ENCODE peak calls at places on chromosomes 13 and 19, in six cellular contexts. X, T, J, G, H and C are unnamed samples.

GRCh38 chr19:55481148-55482127 is 3.5 kb upstream of the NAT14 start:
- DNase-seq in H (no peak), J (no peak), T (no peak), X (no peak), G (peak; percentile 39), C (no peak)

GRCh38 chr19:50449236-50449899 is 16.7 kb downstream of the MYBPC2 start:
- DNase-seq in H (no peak), G (no peak), J (no peak), T (no peak), X (no peak), C (no peak)

GRCh38 chr19:18729933-18730530 is 46.6 kb downstream of the CRTC1 start:
- DNase-seq in G (no peak), J (no peak), H (no peak), X (no peak), T (no peak), C (no peak)

GRCh38 chr13:93496985-93497673 is 270.5 kb downstream of the GPC6 start:
- DNase-seq in G (no peak), T (no peak), H (no peak), X (no peak), J (no peak), C (no peak)

GRCh38 chr19:52722062-52723005 is 12.5 kb downstream of the ZNF611 start:
- DNase-seq in T (no peak), X (no peak), G (no peak), H (no peak), J (no peak), C (no peak)

GRCh38 chr13:113288880-113289279 is 8.2 kb upstream of the LAMP1 start:
- DNase-seq in X (no peak), H (no peak), T (no peak), J (no peak), G (no peak), C (no peak)

GRCh38 chr19:48400018-48400742 is 6.7 kb downstream of the GRIN2D start:
- DNase-seq in X (peak; percentile 42), G (no peak), J (no peak), T (no peak), H (no peak), C (peak; percentile 52)

GRCh38 chr13:29532136-29532535 is 63.4 kb downstream of the SLC7A1 start:
- DNase-seq in H (no peak), G (no peak), J (no peak), T (no peak), X (no peak), C (no peak)

GRCh38 chr19:47124937-47125668 is 5.5 kb upstream of the SAE1 start:
- DNase-seq in T (no peak), X (no peak), J (no peak), G (no peak), H (peak; percentile 65), C (no peak)

GRCh38 chr19:41029524-41030432 is 38.7 kb downstream of the CYP2B6 start:
- DNase-seq in X (no peak), G (no peak), J (no peak), H (no peak), T (no peak), C (no peak)

GRCh38 chr13:30410705-30411125 is 11.6 kb upstream of the UBE2L5 start:
- DNase-seq in G (no peak), X (no peak), J (no peak), T (no peak), H (no peak), C (no peak)

GRCh38 chr19:33334271-33334670 is 31.9 kb upstream of the CEBPA start:
- DNase-seq in T (no peak), J (no peak), X (no peak), H (no peak), G (no peak), C (no peak)

DNA sequence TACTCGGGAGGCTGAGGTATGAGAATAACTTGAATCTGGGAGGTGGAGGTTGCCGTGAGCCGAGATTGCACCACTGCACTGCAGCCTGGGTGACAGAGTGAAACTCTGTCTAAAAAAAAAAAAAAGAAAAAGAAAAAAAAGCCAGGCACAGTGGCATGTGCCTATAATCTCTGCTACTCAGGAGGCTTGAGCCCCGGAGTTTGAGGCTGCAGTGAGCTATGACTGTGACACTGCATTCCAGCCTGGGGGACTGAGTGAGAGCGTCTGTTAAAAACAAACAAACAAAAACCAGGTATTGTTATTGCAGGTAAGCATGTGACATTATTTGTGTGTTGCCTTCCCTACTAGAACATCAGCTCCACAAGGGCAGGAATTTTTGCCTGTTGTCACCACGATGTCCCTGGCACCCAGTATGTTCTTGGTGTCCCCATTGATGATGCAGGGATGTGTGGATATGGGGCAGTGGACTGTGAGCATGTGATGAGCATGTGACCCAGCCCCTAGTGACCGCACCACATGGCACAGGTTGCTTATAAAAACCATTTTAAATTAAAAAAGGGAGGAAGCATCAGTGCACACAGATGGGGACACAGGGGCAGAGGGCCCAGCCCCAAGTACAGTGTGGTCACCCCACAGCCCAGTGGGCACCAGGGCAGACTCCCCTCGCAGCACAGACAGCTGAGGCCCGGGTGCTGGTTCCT is 1.6 kb upstream of the KANK2 start:
- DNase-seq in T (peak; percentile 46), X (no peak), G (no peak), H (no peak), J (no peak), C (peak; percentile 35)
- H3K4me1 ChIP-seq in T (peaks cover 47% of the 10 kb centered on the region), X (peaks cover 5% of the 10 kb centered on the region), G (peaks cover 16% of the 10 kb centered on the region), H (no peaks in the 10 kb centered on the region), J (peaks cover 24% of the 10 kb centered on the region), C (peaks cover 17% of the 10 kb centered on the region)

DNA sequence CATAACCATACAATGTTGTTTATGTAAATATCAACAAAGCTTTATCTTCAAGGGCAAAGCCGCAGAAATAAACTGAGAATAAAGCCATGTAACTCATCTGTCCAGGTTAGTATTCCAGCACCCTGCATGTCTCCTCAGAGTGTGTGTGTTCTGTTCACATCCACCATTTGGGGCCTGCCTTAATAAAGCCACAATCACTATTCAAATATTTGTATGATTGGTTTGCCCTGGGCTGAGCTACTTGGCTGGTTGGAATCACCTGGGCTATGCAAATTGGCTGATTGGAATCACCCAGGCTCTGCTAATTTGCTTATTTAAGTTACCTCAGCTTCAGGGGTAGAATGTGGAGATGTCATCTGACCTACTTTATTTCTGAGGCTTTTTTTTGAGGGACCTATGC is 42.4 kb upstream of the ZNF737 start:
- DNase-seq in H (no peak), X (no peak), T (no peak), J (no peak), G (no peak), C (no peak)
- H3K9me3 ChIP-seq in H (peaks cover 16% of the 10 kb centered on the region), X (no peaks in the 10 kb centered on the region), T (no peaks in the 10 kb centered on the region), J (no peaks in the 10 kb centered on the region), G (no peaks in the 10 kb centered on the region), C (peaks cover 22% of the 10 kb centered on the region)

GRCh38 chr13:77326905-77327604 is at the start of gene MYCBP2:
- DNase-seq in G (peak; percentile 98), X (peak; percentile 97), T (peak; percentile 97), J (peak; percentile 90), H (peak; percentile 98), C (peak; percentile 99)
- H3K4me1 ChIP-seq in G (peaks cover 62% of the 10 kb centered on the region), X (peaks cover 5% of the 10 kb centered on the region), T (peaks cover 6% of the 10 kb centered on the region), J (peaks cover 21% of the 10 kb centered on the region), H (peaks cover 47% of the 10 kb centered on the region), C (peaks cover 52% of the 10 kb centered on the region)

DNA sequence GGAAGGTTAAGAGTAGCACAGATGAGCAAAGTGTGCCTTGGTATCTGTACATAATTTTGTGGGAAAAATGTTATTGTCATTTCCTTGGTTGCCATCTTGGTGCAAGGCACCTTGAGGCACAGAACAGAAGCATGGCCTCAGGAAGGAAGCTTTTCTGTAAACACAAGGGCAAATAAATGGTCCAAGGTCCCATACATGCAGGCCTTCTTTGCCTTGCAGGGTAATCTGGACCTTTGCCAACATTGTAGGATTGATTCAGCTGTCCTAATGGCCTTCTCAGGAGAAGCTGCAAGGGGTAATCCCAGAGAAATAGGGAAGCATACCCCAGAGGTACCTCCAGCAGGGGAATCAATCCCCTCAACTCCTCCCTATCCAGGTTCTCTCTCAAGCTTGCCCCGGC is 9.0 kb upstream of the MLLT1 start:
- DNase-seq in X (no peak), H (no peak), J (no peak), T (no peak), G (no peak), C (no peak)
- H3K9me3 ChIP-seq in X (no peaks in the 10 kb centered on the region), H (peaks cover 66% of the 10 kb centered on the region), J (peaks cover 49% of the 10 kb centered on the region), T (peaks cover 9% of the 10 kb centered on the region), G (no peaks in the 10 kb centered on the region), C (peaks cover 40% of the 10 kb centered on the region)

DNA sequence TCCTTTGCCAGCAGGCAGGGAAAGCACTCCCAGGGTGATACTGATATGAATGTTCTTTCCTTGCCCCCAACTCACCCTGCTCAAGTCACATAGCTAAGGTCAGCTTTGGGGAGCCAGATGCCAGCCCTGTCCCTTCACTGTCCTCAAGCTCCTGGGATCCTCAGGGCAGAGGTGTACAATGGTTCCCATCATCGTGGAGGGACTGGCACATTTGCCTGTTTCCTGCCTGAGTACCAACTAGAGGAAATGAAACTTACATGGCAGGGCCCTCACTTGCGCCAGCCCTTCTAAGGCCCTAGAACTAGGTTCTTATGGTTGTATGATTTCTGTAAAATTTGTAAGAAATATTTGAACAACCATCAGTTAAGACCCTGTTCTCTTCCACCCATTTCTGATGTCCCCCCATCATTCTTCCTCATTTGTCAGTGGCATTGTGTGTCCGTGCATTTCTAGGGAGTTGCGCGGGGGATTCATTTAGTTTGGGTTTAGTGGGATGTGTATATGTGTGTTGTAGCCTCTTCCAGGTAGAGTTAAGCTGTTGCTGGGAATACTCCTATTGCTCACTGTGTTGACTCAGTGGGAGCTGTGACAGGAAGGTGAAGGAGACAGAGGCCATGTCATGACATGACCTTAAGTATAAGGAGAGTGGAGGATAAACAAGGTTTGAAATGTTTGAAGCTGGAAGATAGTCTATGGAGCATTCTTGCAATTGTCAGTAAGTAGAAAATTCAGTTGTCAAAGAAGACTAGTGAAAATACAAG is 41.3 kb upstream of the RCBTB2 start:
- DNase-seq in X (no peak), H (no peak), T (no peak), G (no peak), J (no peak), C (no peak)
- H3K4me1 ChIP-seq in X (no peaks in the 10 kb centered on the region), H (peaks cover 11% of the 10 kb centered on the region), T (peaks cover 15% of the 10 kb centered on the region), G (peaks cover 44% of the 10 kb centered on the region), J (peaks cover 11% of the 10 kb centered on the region), C (peaks cover 44% of the 10 kb centered on the region)

GRCh38 chr19:13173129-13173737 is 23.0 kb downstream of the IER2 start:
- DNase-seq in G (no peak), X (no peak), J (no peak), T (peak; percentile 52), H (no peak), C (no peak)
- H3K9me3 ChIP-seq in G (no peaks in the 10 kb centered on the region), X (no peaks in the 10 kb centered on the region), J (no peaks in the 10 kb centered on the region), T (no peaks in the 10 kb centered on the region), H (no peaks in the 10 kb centered on the region), C (no peaks in the 10 kb centered on the region)